ENCODE peak calls at places on chromosomes 4 and X, in ten cellular contexts. I is A549, M is HepG2, N is sigmoid colon, X is suprapubic skin, E is K562, L is tibial nerve, Y is esophagus muscularis mucosa, K is transverse colon, S is stomach. P is an unnamed sample.

GRCh38 chrX:152958047-152958446 is 35.9 kb downstream of the PNMA5 start:
- DNase-seq in I (no peak), M (no peak), N (no peak), X (no peak), E (no peak), L (no peak), Y (no peak), K (no peak), S (no peak), P (no peak)

GRCh38 chr4:124330045-124330444 is 382.5 kb downstream of the ANKRD50 start:
- DNase-seq in I (no peak), M (no peak), N (no peak), X (no peak), E (no peak), L (no peak), Y (no peak), K (no peak), S (no peak), P (no peak)

GRCh38 chrX:17038277-17038676 is 91.8 kb downstream of the REPS2 start:
- DNase-seq in I (no peak), M (no peak), N (peak), X (no peak), E (no peak), L (peak), Y (no peak), K (no peak), S (no peak), P (peak)

GRCh38 chr4:5212255-5213032 is 161.2 kb downstream of the STK32B start:
- DNase-seq in I (no peak), M (no peak), N (no peak), X (no peak), E (no peak), L (no peak), Y (no peak), K (no peak), S (no peak), P (no peak)

GRCh38 chr4:133866328-133866699 is 335.3 kb downstream of the PABPC4L start:
- DNase-seq in I (no peak), M (no peak), N (no peak), X (no peak), E (no peak), L (no peak), Y (no peak), K (no peak), S (no peak), P (no peak)

GRCh38 chr4:30380404-30380998 is 339.7 kb upstream of the PCDH7 start:
- DNase-seq in I (peak), M (peak), N (no peak), X (no peak), E (peak), L (no peak), Y (no peak), K (peak), S (peak), P (no peak)

GRCh38 chrX:106802388-106803275 is at the start of gene TBC1D8B:
- DNase-seq in I (peak), M (peak), N (peak), X (peak), E (peak), L (peak), Y (peak), K (peak), S (peak), P (peak)

GRCh38 chr4:83255584-83255983 is 29.0 kb downstream of the COQ2 start:
- DNase-seq in I (peak), M (no peak), N (no peak), X (no peak), E (no peak), L (no peak), Y (no peak), K (no peak), S (no peak), P (no peak)

GRCh38 chrX:10634681-10635161 is 14.3 kb upstream of the MID1 start:
- DNase-seq in I (peak), M (no peak), N (no peak), X (no peak), E (no peak), L (no peak), Y (no peak), K (no peak), S (no peak), P (no peak)

GRCh38 chr4:53734584-53735363 is 143.5 kb upstream of the LNX1 start:
- DNase-seq in I (no peak), M (no peak), N (no peak), X (no peak), E (no peak), L (no peak), Y (no peak), K (no peak), S (no peak), P (no peak)

GRCh38 chr4:63693321-63693720 is 715.9 kb downstream of the TECRL start:
- DNase-seq in I (no peak), M (no peak), N (no peak), X (no peak), E (no peak), L (no peak), Y (no peak), K (no peak), S (no peak), P (no peak)

GRCh38 chr4:89283975-89284556 is 23.5 kb downstream of the GPRIN3 start:
- DNase-seq in I (no peak), M (no peak), N (no peak), X (no peak), E (no peak), L (no peak), Y (no peak), K (no peak), S (no peak), P (no peak)

GRCh38 chr4:125750399-125750798 is 435.6 kb downstream of the FAT4 start:
- DNase-seq in I (no peak), M (no peak), N (no peak), X (no peak), E (no peak), L (no peak), Y (no peak), K (no peak), S (no peak), P (no peak)

GRCh38 chr4:103718993-103719319 is 829 bp downstream of the TACR3 start:
- DNase-seq in I (peak), M (no peak), N (no peak), X (no peak), E (no peak), L (no peak), Y (no peak), K (no peak), S (no peak), P (no peak)

GRCh38 chr4:139175647-139176298 is 1.2 kb downstream of the ELF2 start:
- DNase-seq in I (no peak), M (no peak), N (no peak), X (no peak), E (no peak), L (no peak), Y (no peak), K (no peak), S (no peak), P (no peak)

GRCh38 chrX:95797344-95797743 is 887.3 kb upstream of the DIAPH2 start:
- DNase-seq in I (no peak), M (no peak), N (no peak), X (no peak), E (no peak), L (no peak), Y (no peak), K (no peak), S (no peak), P (no peak)

GRCh38 chr4:3372264-3372932 is 69.4 kb upstream of the HGFAC start:
- DNase-seq in I (no peak), M (no peak), N (peak), X (no peak), E (no peak), L (no peak), Y (peak), K (no peak), S (no peak), P (no peak)

GRCh38 chr4:35167385-35167784 is 1076.9 kb downstream of the ARAP2 start:
- DNase-seq in I (no peak), M (no peak), N (no peak), X (no peak), E (no peak), L (no peak), Y (no peak), K (no peak), S (no peak), P (no peak)

GRCh38 chr4:74032064-74032463 is 6.4 kb downstream of the CXCL3 start:
- DNase-seq in I (no peak), M (no peak), N (no peak), X (no peak), E (no peak), L (no peak), Y (no peak), K (no peak), S (no peak), P (no peak)

GRCh38 chrX:113741744-113742143 is 842.1 kb upstream of the HTR2C start:
- DNase-seq in I (peak), M (peak), N (no peak), X (no peak), E (no peak), L (no peak), Y (no peak), K (no peak), S (no peak), P (no peak)

GRCh38 chrX:70169281-70169680 is 8.0 kb upstream of the DGAT2L6 start:
- DNase-seq in I (no peak), M (no peak), N (no peak), X (no peak), E (no peak), L (no peak), Y (no peak), K (no peak), S (no peak), P (no peak)

GRCh38 chr4:828641-829271 is 2.8 kb upstream of the CPLX1 start:
- DNase-seq in I (peak), M (peak), N (peak), X (peak), E (no peak), L (no peak), Y (no peak), K (no peak), S (peak), P (no peak)

GRCh38 chr4:77956917-77957316 is 94.3 kb downstream of the MRPL1 start:
- DNase-seq in I (no peak), M (no peak), N (no peak), X (no peak), E (no peak), L (no peak), Y (no peak), K (no peak), S (no peak), P (no peak)

GRCh38 chrX:69556094-69557011 is 52.2 kb downstream of the NALF2 start:
- DNase-seq in I (peak), M (peak), N (no peak), X (no peak), E (peak), L (no peak), Y (no peak), K (no peak), S (no peak), P (peak)

GRCh38 chrX:42976729-42977366 is 198.9 kb upstream of the PPP1R2C start:
- DNase-seq in I (peak), M (no peak), N (no peak), X (no peak), E (no peak), L (no peak), Y (no peak), K (no peak), S (peak), P (no peak)

GRCh38 chrX:131821945-131822622 is 201.0 kb upstream of the STK26 start:
- DNase-seq in I (peak), M (no peak), N (peak), X (no peak), E (no peak), L (no peak), Y (no peak), K (peak), S (peak), P (peak)

GRCh38 chrX:131818297-131818936 is 204.7 kb upstream of the STK26 start:
- DNase-seq in I (no peak), M (no peak), N (no peak), X (no peak), E (no peak), L (no peak), Y (no peak), K (no peak), S (no peak), P (no peak)

GRCh38 chrX:131812847-131813825 is 210.0 kb upstream of the STK26 start:
- DNase-seq in I (peak), M (no peak), N (peak), X (no peak), E (peak), L (peak), Y (no peak), K (peak), S (peak), P (peak)

DNA sequence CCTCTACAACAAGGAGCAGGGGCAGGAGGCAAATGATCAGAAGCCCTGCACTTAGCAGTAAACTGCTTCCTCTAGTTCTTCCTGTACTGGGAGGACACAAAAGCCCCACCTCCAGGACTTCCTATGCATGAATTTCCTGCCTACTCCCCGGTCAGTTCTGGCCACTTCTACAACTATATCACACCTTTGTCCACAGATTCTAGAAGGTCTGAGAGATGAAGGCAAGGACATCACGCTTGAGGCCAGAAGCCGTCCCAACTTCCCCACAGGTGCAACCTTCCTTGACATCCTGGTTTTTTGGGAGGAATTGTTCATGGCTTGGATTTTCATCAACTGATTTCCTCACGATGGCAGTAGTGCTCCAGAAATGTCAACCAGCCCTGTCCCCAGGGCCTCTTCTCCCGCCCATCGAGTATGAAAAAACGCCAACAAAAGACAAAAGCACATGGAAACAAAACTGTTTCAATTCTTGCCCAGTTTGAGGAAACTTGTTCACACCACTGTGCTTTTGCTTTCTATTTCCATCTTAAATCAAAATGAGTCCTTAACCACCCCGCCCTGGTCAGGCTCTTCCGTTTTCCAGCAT is 206.5 kb upstream of the STK26 start:
- DNase-seq in I (peak), M (no peak), N (peak), X (no peak), E (no peak), L (peak), Y (no peak), K (peak), S (peak), P (peak)
- TF ChIP-seq EP300 in I (no peak), M (no peak), N (no peak), X (no peak), E (no peak), L (peak), Y (no peak), K (no peak), S (no peak), P (no peak)

GRCh38 chr4:45518832-45519231 is 605.0 kb downstream of the GABRG1 start:
- DNase-seq in I (no peak), M (no peak), N (no peak), X (no peak), E (no peak), L (no peak), Y (no peak), K (no peak), S (no peak), P (no peak)
- TF ChIP-seq EP300 in I (no peak), M (no peak), N (no peak), X (no peak), E (no peak), L (no peak), Y (no peak), K (no peak), S (no peak), P (no peak)

GRCh38 chr4:187321741-187322140 is 598.1 kb upstream of the FAT1 start:
- DNase-seq in I (no peak), M (no peak), N (no peak), X (no peak), E (no peak), L (no peak), Y (no peak), K (no peak), S (no peak), P (no peak)
- TF ChIP-seq EP300 in I (no peak), M (no peak), N (no peak), X (no peak), E (no peak), L (no peak), Y (no peak), K (no peak), S (no peak), P (no peak)

DNA sequence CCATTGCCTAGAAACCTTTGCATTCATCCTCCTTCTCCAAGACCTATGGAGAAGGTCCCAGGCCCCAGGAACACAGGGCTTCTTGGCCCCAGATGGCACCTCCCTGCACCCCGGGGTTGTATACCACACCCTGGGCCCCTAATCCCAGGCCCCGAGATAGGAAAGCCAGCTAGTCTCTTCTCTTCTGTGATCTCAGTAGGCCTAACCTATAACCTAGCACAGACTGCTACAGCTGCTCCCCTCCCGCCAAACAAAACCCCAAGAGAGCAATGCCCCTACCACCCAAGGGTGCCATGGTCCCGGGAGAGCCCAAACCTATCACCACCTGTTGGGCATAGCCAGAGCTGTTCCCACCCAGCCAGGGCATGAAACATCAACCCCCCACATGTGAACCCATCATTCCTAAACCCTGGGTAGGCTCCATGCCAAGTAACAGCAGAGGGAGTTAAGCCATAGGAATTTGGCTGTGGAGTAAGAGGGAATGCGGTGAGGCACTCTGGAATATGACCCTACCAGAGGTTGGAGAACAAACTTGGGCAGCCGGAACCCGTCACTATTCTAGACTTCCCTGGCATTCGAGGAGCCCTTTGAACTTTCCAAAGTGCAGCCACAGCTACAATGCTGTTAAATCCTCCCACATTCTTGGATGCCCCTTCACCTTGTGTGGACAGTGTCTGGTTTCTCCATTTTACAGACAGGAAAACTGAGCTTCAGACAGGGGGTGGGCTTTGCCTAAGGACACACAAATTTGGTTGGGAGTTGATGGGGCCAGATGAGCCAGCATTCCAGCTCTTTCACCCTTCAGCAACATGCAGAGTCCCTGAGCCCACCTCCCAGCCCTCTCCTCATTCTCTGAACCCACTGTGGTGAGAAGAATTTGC is 10.9 kb upstream of the SASH3 start:
- DNase-seq in I (no peak), M (peak), N (no peak), X (no peak), E (no peak), L (no peak), Y (no peak), K (no peak), S (no peak), P (no peak)
- TF ChIP-seq EP300 in I (no peak), M (no peak), N (no peak), X (no peak), E (no peak), L (no peak), Y (no peak), K (no peak), S (no peak), P (no peak)

GRCh38 chr4:44553143-44553542 is 98.3 kb downstream of the YIPF7 start:
- DNase-seq in I (no peak), M (no peak), N (no peak), X (no peak), E (no peak), L (no peak), Y (no peak), K (no peak), S (no peak), P (no peak)
- TF ChIP-seq EP300 in I (no peak), M (no peak), N (no peak), X (no peak), E (no peak), L (no peak), Y (no peak), K (no peak), S (no peak), P (no peak)